ENCODE peak calls at places on chromosomes 6 and 20, in ten cellular contexts. A is adrenal gland, I is thyroid gland, D is sigmoid colon, N is pancreas, X is HFF-Myc, M is kidney epithelial cell, U is AG10803, V is Calu3, B is dorsolateral prefrontal cortex. Q is an unnamed sample.
A peak's percentile ranks its signal among the peaks of the same experiment; 100 is the strongest.

GRCh38 chr6:31328355-31328960 is 28.5 kb downstream of the HLA-B start:
- DNase-seq in A (no peak), I (no peak), D (no peak), N (no peak), X (no peak), M (no peak), U (no peak), V (no peak), B (no peak), Q (no peak)

GRCh38 chr6:161369339-161369738 is 95.5 kb upstream of the AGPAT4 start:
- DNase-seq in A (peak; percentile 32), I (peak; percentile 66), D (no peak), N (no peak), X (peak; percentile 26), M (peak; percentile 88), U (peak; percentile 94), V (peak; percentile 50), B (no peak), Q (peak; percentile 75)

GRCh38 chr6:110034637-110035096 is 56.6 kb downstream of the GPR6 start:
- DNase-seq in A (no peak), I (no peak), D (no peak), N (no peak), X (no peak), M (no peak), U (no peak), V (no peak), B (no peak), Q (no peak)

GRCh38 chr6:13068558-13069210 is 259.7 kb downstream of the TBC1D7 start:
- DNase-seq in A (no peak), I (no peak), D (no peak), N (no peak), X (peak; percentile 47), M (no peak), U (peak; percentile 25), V (no peak), B (no peak), Q (no peak)

GRCh38 chr6:108107102-108107501 is 32.6 kb upstream of the OSTM1 start:
- DNase-seq in A (no peak), I (no peak), D (no peak), N (no peak), X (no peak), M (no peak), U (no peak), V (no peak), B (no peak), Q (no peak)

GRCh38 chr6:3026811-3027626 is 27.3 kb downstream of the NQO2 start:
- DNase-seq in A (no peak), I (no peak), D (no peak), N (no peak), X (no peak), M (no peak), U (peak; percentile 4), V (no peak), B (no peak), Q (no peak)

GRCh38 chr6:145813285-145814034 is 1.1 kb downstream of the FBXO30 start:
- DNase-seq in A (no peak), I (no peak), D (no peak), N (no peak), X (no peak), M (no peak), U (peak; percentile 70), V (no peak), B (no peak), Q (peak; percentile 76)

GRCh38 chr6:125793863-125794262 is 3.1 kb downstream of the NCOA7 start:
- DNase-seq in A (no peak), I (no peak), D (no peak), N (no peak), X (no peak), M (no peak), U (no peak), V (no peak), B (no peak), Q (no peak)

GRCh38 chr6:149027484-149027883 is 280.7 kb downstream of the UST start:
- DNase-seq in A (no peak), I (no peak), D (no peak), N (no peak), X (no peak), M (no peak), U (no peak), V (no peak), B (no peak), Q (no peak)

GRCh38 chr6:15626878-15627683 is 35.7 kb downstream of the DTNBP1 start:
- DNase-seq in A (no peak), I (peak; percentile 20), D (no peak), N (no peak), X (no peak), M (no peak), U (no peak), V (no peak), B (no peak), Q (no peak)

GRCh38 chr6:16352258-16352635 is 113.9 kb downstream of the GMPR start:
- DNase-seq in A (no peak), I (no peak), D (no peak), N (no peak), X (no peak), M (no peak), U (peak; percentile 79), V (no peak), B (no peak), Q (peak; percentile 50)

GRCh38 chr6:147621280-147621679 is 112.8 kb downstream of the SAMD5 start:
- DNase-seq in A (peak; percentile 78), I (no peak), D (no peak), N (no peak), X (no peak), M (no peak), U (peak; percentile 3), V (no peak), B (no peak), Q (no peak)

GRCh38 chr6:41801380-41801779 is 13.9 kb downstream of the TOMM6 start:
- DNase-seq in A (no peak), I (no peak), D (no peak), N (no peak), X (no peak), M (no peak), U (peak; percentile 22), V (peak; percentile 20), B (no peak), Q (peak; percentile 13)

GRCh38 chr20:44810391-44811149 is at the start of gene RIMS4:
- DNase-seq in A (no peak), I (peak; percentile 22), D (no peak), N (no peak), X (no peak), M (no peak), U (no peak), V (peak; percentile 41), B (no peak), Q (no peak)

GRCh38 chr6:4849628-4850027 is 73.4 kb downstream of the CDYL start:
- DNase-seq in A (no peak), I (no peak), D (no peak), N (no peak), X (no peak), M (no peak), U (no peak), V (no peak), B (no peak), Q (no peak)

GRCh38 chr20:33689973-33690372 is 3.8 kb upstream of the E2F1 start:
- DNase-seq in A (peak; percentile 62), I (no peak), D (no peak), N (no peak), X (no peak), M (no peak), U (no peak), V (no peak), B (no peak), Q (no peak)

GRCh38 chr20:47379433-47380150 is 23.1 kb upstream of the ZMYND8 start:
- DNase-seq in A (no peak), I (no peak), D (no peak), N (no peak), X (no peak), M (no peak), U (peak; percentile 54), V (no peak), B (no peak), Q (peak; percentile 72)

GRCh38 chr20:266604-267562 is 9.4 kb downstream of the DEFB132 start:
- DNase-seq in A (peak; percentile 87), I (peak; percentile 90), D (peak; percentile 92), N (peak; percentile 95), X (peak; percentile 61), M (peak; percentile 55), U (peak; percentile 55), V (peak; percentile 87), B (peak; percentile 84), Q (peak; percentile 55)

GRCh38 chr6:50358113-50358512 is 308.4 kb upstream of the DEFB112 start:
- DNase-seq in A (no peak), I (no peak), D (no peak), N (no peak), X (no peak), M (no peak), U (no peak), V (no peak), B (no peak), Q (no peak)

GRCh38 chr6:50353603-50354002 is 303.9 kb upstream of the DEFB112 start:
- DNase-seq in A (no peak), I (no peak), D (no peak), N (no peak), X (no peak), M (no peak), U (no peak), V (no peak), B (no peak), Q (no peak)
- TF ChIP-seq CTCF in A (no peak), I (no peak), D (no peak), N (no peak), X (no peak), M (no peak), U (no peak), V (no peak), B (no peak), Q (no peak)

GRCh38 chr6:91132461-91132860 is 545.6 kb upstream of the MAP3K7 start:
- DNase-seq in A (no peak), I (no peak), D (no peak), N (no peak), X (no peak), M (peak; percentile 70), U (no peak), V (no peak), B (peak; percentile 30), Q (no peak)
- TF ChIP-seq CTCF in A (no peak), I (no peak), D (no peak), N (no peak), X (no peak), M (no peak), U (no peak), V (no peak), B (no peak), Q (no peak)

GRCh38 chr6:64486952-64487351 is 851.4 kb downstream of the PHF3 start:
- DNase-seq in A (no peak), I (no peak), D (no peak), N (no peak), X (no peak), M (no peak), U (no peak), V (no peak), B (no peak), Q (no peak)

GRCh38 chr6:64483956-64484499 is 848.4 kb downstream of the PHF3 start:
- DNase-seq in A (no peak), I (no peak), D (no peak), N (no peak), X (no peak), M (no peak), U (no peak), V (no peak), B (no peak), Q (no peak)

GRCh38 chr6:64489760-64490159 is 854.2 kb downstream of the PHF3 start:
- DNase-seq in A (no peak), I (no peak), D (no peak), N (no peak), X (no peak), M (no peak), U (no peak), V (no peak), B (no peak), Q (no peak)
- TF ChIP-seq CTCF in A (no peak), I (no peak), D (no peak), N (no peak), X (no peak), M (no peak), U (no peak), V (no peak), B (no peak), Q (no peak)

GRCh38 chr20:56187791-56188190 is 60.7 kb upstream of the MC3R start:
- DNase-seq in A (no peak), I (no peak), D (no peak), N (no peak), X (no peak), M (no peak), U (peak; percentile 0), V (no peak), B (no peak), Q (no peak)
- TF ChIP-seq CTCF in A (peak; percentile 8), I (no peak), D (no peak), N (no peak), X (no peak), M (no peak), U (peak; percentile 20), V (no peak), B (peak; percentile 65), Q (no peak)